ENCODE peak calls at places on chromosomes 4 and X, in five cellular contexts. Z is HepG2, J is SK-N-SH, U is K562, B is GM12878. R is an unnamed sample.

GRCh38 chr4:77762531-77762930 is 56.6 kb downstream of the CNOT6L start:
- DNase-seq in Z (no peak), J (no peak), U (no peak), B (no peak), R (no peak)

GRCh38 chr4:121199742-121200561 is 35.8 kb upstream of the TNIP3 start:
- DNase-seq in Z (no peak), J (no peak), U (no peak), B (peak; percentile 81), R (no peak)

GRCh38 chrX:153723351-153724251 is 586 bp downstream of the BCAP31 start:
- DNase-seq in Z (peak; percentile 59), J (peak; percentile 68), U (peak; percentile 66), B (no peak), R (peak; percentile 37)

GRCh38 chrX:32788936-32789335 is 422.4 kb downstream of the DMD start:
- DNase-seq in Z (no peak), J (no peak), U (no peak), B (no peak), R (no peak)

GRCh38 chr4:36094995-36095394 is 149.3 kb downstream of the ARAP2 start:
- DNase-seq in Z (no peak), J (no peak), U (no peak), B (no peak), R (no peak)

GRCh38 chrX:50157545-50158125 is 43.2 kb downstream of the AKAP4 start:
- DNase-seq in Z (no peak), J (no peak), U (no peak), B (no peak), R (no peak)

GRCh38 chr4:24978291-24979072 is 52.3 kb downstream of the LGI2 start:
- DNase-seq in Z (no peak), J (no peak), U (no peak), B (no peak), R (no peak)

GRCh38 chr4:2829321-2829932 is 14.2 kb upstream of the ADD1 start:
- DNase-seq in Z (no peak), J (peak; percentile 29), U (no peak), B (no peak), R (no peak)

GRCh38 chrX:15241258-15241657 is 28.6 kb downstream of the ASB9 start:
- DNase-seq in Z (no peak), J (no peak), U (no peak), B (no peak), R (no peak)

GRCh38 chrX:110061138-110061537 is 58.2 kb downstream of the TMEM164 start:
- DNase-seq in Z (no peak), J (no peak), U (no peak), B (no peak), R (no peak)

GRCh38 chr4:7772708-7773385 is 166.8 kb downstream of the AFAP1 start:
- DNase-seq in Z (no peak), J (no peak), U (no peak), B (no peak), R (no peak)

GRCh38 chrX:31132803-31133202 is 61.0 kb upstream of the FTHL17 start:
- DNase-seq in Z (no peak), J (no peak), U (no peak), B (no peak), R (no peak)

GRCh38 chr4:48205092-48205491 is 64.5 kb downstream of the TEC start:
- DNase-seq in Z (no peak), J (no peak), U (no peak), B (no peak), R (peak; percentile 1)

GRCh38 chrX:72254835-72255234 is 16.0 kb upstream of the ERCC6L start:
- DNase-seq in Z (no peak), J (peak; percentile 33), U (no peak), B (no peak), R (no peak)

GRCh38 chr4:739569-739968 is 33.9 kb downstream of the PCGF3 start:
- DNase-seq in Z (no peak), J (no peak), U (no peak), B (no peak), R (no peak)

GRCh38 chr4:165726831-165727230 is 146.2 kb upstream of the TLL1 start:
- DNase-seq in Z (no peak), J (no peak), U (no peak), B (no peak), R (no peak)

GRCh38 chrX:12052109-12052508 is 86.2 kb upstream of the FRMPD4 start:
- DNase-seq in Z (no peak), J (no peak), U (no peak), B (no peak), R (no peak)
- TF ChIP-seq MXI1 in Z (no peak), J (no peak), U (no peak), B (no peak), R (no peak)

DNA sequence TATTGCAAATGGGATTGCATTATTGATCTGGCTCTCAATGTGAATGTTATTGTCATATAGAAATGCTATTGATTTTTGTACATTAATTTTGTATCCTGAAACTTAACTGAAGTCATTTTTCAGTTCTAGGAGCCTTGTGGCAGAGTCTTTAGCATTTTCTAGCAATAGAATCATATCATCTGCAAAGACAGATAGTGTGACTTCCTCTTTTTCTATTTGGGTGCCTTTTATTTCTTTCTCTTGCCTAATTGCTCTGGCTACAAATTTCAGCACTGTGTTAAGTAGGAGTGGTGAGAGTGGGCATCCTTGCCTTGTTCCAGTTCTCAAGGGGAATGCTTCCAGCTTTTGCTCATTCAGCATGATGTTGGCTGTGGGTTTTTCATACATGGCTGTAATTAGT is 102.6 kb downstream of the SH3BGRL start:
- DNase-seq in Z (no peak), J (no peak), U (no peak), B (no peak), R (no peak)
- TF ChIP-seq MXI1 in Z (no peak), J (no peak), U (no peak), B (no peak), R (no peak)

GRCh38 chr4:74674750-74675149 is 119.6 kb downstream of the BTC start:
- DNase-seq in Z (no peak), J (no peak), U (no peak), B (no peak), R (no peak)

GRCh38 chr4:74669702-74670101 is 124.6 kb downstream of the BTC start:
- DNase-seq in Z (no peak), J (no peak), U (no peak), B (no peak), R (no peak)

GRCh38 chr4:74667944-74668343 is 126.4 kb downstream of the BTC start:
- DNase-seq in Z (no peak), J (no peak), U (no peak), B (no peak), R (no peak)

GRCh38 chr4:74670583-74670982 is 123.7 kb downstream of the BTC start:
- DNase-seq in Z (no peak), J (no peak), U (no peak), B (no peak), R (no peak)

GRCh38 chr4:74671074-74671698 is 123.1 kb downstream of the BTC start:
- DNase-seq in Z (peak; percentile 69), J (peak; percentile 7), U (peak; percentile 13), B (no peak), R (peak; percentile 64)
- TF ChIP-seq MXI1 in Z (no peak), J (no peak), U (no peak), B (no peak), R (no peak)

GRCh38 chr4:87901426-87901825 is 68.7 kb downstream of the MEPE start:
- DNase-seq in Z (no peak), J (peak; percentile 52), U (no peak), B (no peak), R (no peak)
- TF ChIP-seq MXI1 in Z (no peak), J (no peak), U (no peak), B (no peak), R (no peak)

DNA sequence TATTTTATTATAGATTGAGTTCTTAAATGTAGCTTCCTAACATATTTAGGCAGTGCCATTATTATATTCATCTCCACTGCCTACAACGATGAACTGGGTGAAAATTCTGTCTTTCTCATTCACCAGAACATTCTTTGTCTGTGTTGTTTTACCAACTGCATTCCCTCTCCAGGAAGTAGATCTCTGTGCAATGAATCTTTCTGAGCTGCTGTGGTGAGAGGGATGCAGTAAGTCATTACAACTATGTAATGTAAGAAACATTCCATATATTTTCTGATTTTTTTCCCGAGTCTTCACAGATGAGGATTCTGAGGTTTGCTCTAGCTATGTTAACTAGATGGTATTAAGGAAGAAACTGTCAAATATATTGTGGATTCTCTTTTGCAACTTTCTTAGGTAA is 811.9 kb upstream of the PCDH7 start:
- DNase-seq in Z (no peak), J (no peak), U (no peak), B (no peak), R (peak; percentile 8)
- TF ChIP-seq MXI1 in Z (no peak), J (no peak), U (no peak), B (no peak), R (no peak)

R was measured in IMR-90.